ENCODE peak calls at places on chromosomes 11 and 22, in four cellular contexts. J is endothelial cell of umbilical vein, Z is K562, X is uterus. N is an unnamed sample.

GRCh38 chr22:44384981-44385610 is 72.3 kb upstream of the SHISAL1 start:
- DNase-seq in J (no peak), Z (no peak), X (no peak), N (no peak)

GRCh38 chr11:111735262-111736116 is 30.7 kb downstream of the PPP2R1B start:
- DNase-seq in J (peak; percentile 98), Z (no peak), X (peak; percentile 90), N (no peak)

GRCh38 chr11:129951201-129951882 is 51.3 kb downstream of the PRDM10 start:
- DNase-seq in J (no peak), Z (no peak), X (no peak), N (no peak)

GRCh38 chr11:8067567-8067928 is 13.5 kb upstream of the TUB start:
- DNase-seq in J (no peak), Z (no peak), X (peak; percentile 14), N (no peak)

GRCh38 chr22:37806409-37807338 is 1.1 kb upstream of the GCAT start:
- DNase-seq in J (peak; percentile 44), Z (no peak), X (peak; percentile 49), N (no peak)

GRCh38 chr11:131979364-131979763 is 608.9 kb downstream of the NTM start:
- DNase-seq in J (no peak), Z (no peak), X (no peak), N (no peak)

GRCh38 chr11:40273192-40273732 is 1186.2 kb downstream of the LRRC4C start:
- DNase-seq in J (no peak), Z (no peak), X (no peak), N (no peak)

GRCh38 chr11:47611240-47611863 is 17.1 kb upstream of the C1QTNF4 start:
- DNase-seq in J (no peak), Z (no peak), X (no peak), N (no peak)

GRCh38 chr11:75400110-75400865 is 970 bp downstream of the RPS3 start:
- DNase-seq in J (peak; percentile 54), Z (no peak), X (no peak), N (no peak)

GRCh38 chr11:35419713-35420333 is 465 bp upstream of the SLC1A2 start:
- DNase-seq in J (no peak), Z (no peak), X (no peak), N (no peak)

GRCh38 chr11:122741613-122742012 is 86.1 kb downstream of the UBASH3B start:
- DNase-seq in J (no peak), Z (no peak), X (peak; percentile 63), N (no peak)

GRCh38 chr11:126163074-126163700 is 48.3 kb downstream of the RPUSD4 start:
- DNase-seq in J (no peak), Z (no peak), X (peak; percentile 93), N (no peak)

GRCh38 chr11:59243633-59244032 is 30.9 kb upstream of the MPEG1 start:
- DNase-seq in J (no peak), Z (no peak), X (no peak), N (no peak)

GRCh38 chr11:69002101-69002742 is 10.8 kb downstream of the MRGPRF start:
- DNase-seq in J (no peak), Z (no peak), X (peak; percentile 58), N (peak; percentile 24)

GRCh38 chr22:30208631-30209603 is 37.6 kb downstream of the LIF start:
- DNase-seq in J (peak; percentile 70), Z (peak; percentile 84), X (peak; percentile 87), N (peak; percentile 78)

GRCh38 chr11:100865443-100865842 is 178.4 kb downstream of the ARHGAP42 start:
- DNase-seq in J (no peak), Z (no peak), X (no peak), N (no peak)

GRCh38 chr11:70826541-70826943 is 425.8 kb downstream of the SHANK2 start:
- DNase-seq in J (no peak), Z (no peak), X (no peak), N (no peak)

GRCh38 chr22:49930596-49931412 is 12.4 kb downstream of the CRELD2 start:
- DNase-seq in J (peak; percentile 96), Z (no peak), X (peak; percentile 64), N (peak; percentile 76)

GRCh38 chr22:19143967-19144400 is 467 bp downstream of the ESS2 start:
- DNase-seq in J (no peak), Z (peak; percentile 81), X (no peak), N (no peak)

GRCh38 chr11:6900327-6900999 is 8.2 kb upstream of the OR2D2 start:
- DNase-seq in J (no peak), Z (no peak), X (no peak), N (no peak)

GRCh38 chr11:64090811-64091516 is 55.2 kb downstream of the FLRT1 start:
- DNase-seq in J (no peak), Z (peak; percentile 59), X (no peak), N (peak; percentile 46)

GRCh38 chr22:32859743-32860142 is 58.2 kb downstream of the TIMP3 start:
- DNase-seq in J (no peak), Z (no peak), X (no peak), N (no peak)

GRCh38 chr11:86558841-86559240 is 113.6 kb downstream of the ME3 start:
- DNase-seq in J (no peak), Z (no peak), X (no peak), N (no peak)

GRCh38 chr22:19359554-19360299 is 68.2 kb upstream of the CLTCL1 start:
- DNase-seq in J (no peak), Z (no peak), X (no peak), N (no peak)

GRCh38 chr11:721913-722811 is 16.1 kb downstream of the EPS8L2 start:
- DNase-seq in J (no peak), Z (peak; percentile 52), X (no peak), N (no peak)

GRCh38 chr22:43998865-43999264 is 25.2 kb upstream of the PARVB start:
- DNase-seq in J (no peak), Z (no peak), X (no peak), N (no peak)

GRCh38 chr11:112334381-112334780 is 73.7 kb upstream of the PLET1 start:
- DNase-seq in J (no peak), Z (no peak), X (no peak), N (no peak)

DNA sequence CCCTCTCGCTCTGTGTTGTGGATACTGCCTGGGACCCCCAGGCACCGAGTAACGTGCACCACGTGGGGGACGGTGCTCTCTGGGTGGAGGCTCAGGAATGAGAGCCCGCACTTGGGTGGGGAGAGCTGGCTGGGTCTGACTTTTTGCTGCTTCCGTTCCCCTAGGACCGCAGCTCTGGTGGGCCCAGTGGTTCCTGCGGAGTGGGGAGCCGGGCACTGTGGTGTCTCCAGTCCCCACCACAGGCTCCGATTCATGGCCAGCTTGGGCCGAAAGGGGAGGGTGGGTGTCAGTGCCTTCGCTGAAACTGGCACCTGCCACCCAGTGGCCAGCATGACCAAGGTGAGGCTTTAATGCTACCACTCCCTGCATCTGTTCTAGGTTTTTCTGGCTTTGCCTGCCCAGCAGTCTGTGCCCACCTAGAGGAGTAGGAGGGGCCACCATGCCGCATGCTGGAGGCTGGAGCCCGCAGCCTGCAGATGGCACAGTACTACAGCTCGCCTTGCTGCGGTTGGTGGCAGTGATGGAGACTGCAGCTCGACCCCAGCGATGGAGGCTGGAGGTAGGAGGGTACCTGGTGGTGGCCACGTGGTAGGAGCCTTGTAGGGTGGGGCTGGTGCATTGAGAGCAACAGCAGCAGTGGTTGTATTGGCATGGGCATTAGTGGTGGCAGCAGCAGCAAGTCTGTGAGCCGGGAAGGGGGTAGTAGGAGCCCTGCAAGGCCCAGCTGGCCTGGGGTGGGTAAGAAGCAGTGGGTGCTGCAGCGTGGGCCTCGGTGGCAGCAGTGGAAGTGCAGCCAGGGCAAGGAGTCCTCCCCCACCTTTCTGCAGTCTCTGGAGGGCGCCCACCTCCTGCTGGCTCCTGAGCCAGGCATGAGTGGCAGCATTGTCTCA is 118.8 kb upstream of the VPREB1 start:
- DNase-seq in J (no peak), Z (no peak), X (no peak), N (no peak)
- H3K4me3 ChIP-seq in J (no peak overlapping the region), Z (no peak overlapping the region), X (no peak overlapping the region), N (no peak overlapping the region)

GRCh38 chr22:27264184-27264583 is 537.4 kb downstream of the MN1 start:
- DNase-seq in J (no peak), Z (no peak), X (no peak), N (no peak)
- H3K27me3 ChIP-seq in J (peaks cover 4% of the 10 kb centered on the region), Z (no peaks in the 10 kb centered on the region), X (peaks cover under 1% of the 10 kb centered on the region), N (no peaks in the 10 kb centered on the region)

GRCh38 chr11:107591446-107592236 is 694 bp downstream of the ELMOD1 start:
- DNase-seq in J (peak; percentile 47), Z (no peak), X (no peak), N (no peak)

GRCh38 chr11:107590460-107591097 is 368 bp upstream of the ELMOD1 start:
- DNase-seq in J (no peak), Z (no peak), X (no peak), N (no peak)

GRCh38 chr11:107592813-107593212 is 1.9 kb downstream of the ELMOD1 start:
- DNase-seq in J (no peak), Z (no peak), X (no peak), N (no peak)

GRCh38 chr11:107591098-107591445 is at the start of gene ELMOD1:
- DNase-seq in J (peak; percentile 46), Z (peak; percentile 58), X (no peak), N (peak; percentile 80)

GRCh38 chr11:107592256-107592655 is 1.3 kb downstream of the ELMOD1 start:
- DNase-seq in J (peak; percentile 39), Z (no peak), X (no peak), N (no peak)
- H3K4me3 ChIP-seq in J (peak overlapping the region; percentile 50), Z (no peak overlapping the region), X (no peak overlapping the region), N (no peak overlapping the region)

GRCh38 chr11:120170741-120171261 is 32.9 kb upstream of the TRIM29 start:
- DNase-seq in J (no peak), Z (no peak), X (no peak), N (no peak)

GRCh38 chr11:120168960-120169681 is 31.2 kb upstream of the TRIM29 start:
- DNase-seq in J (peak; percentile 78), Z (peak; percentile 90), X (no peak), N (peak; percentile 79)

GRCh38 chr11:120172054-120172881 is 34.4 kb upstream of the TRIM29 start:
- DNase-seq in J (peak; percentile 39), Z (peak; percentile 73), X (peak; percentile 71), N (peak; percentile 88)

GRCh38 chr11:120168108-120168959 is 30.4 kb upstream of the TRIM29 start:
- DNase-seq in J (no peak), Z (no peak), X (no peak), N (peak; percentile 54)

DNA sequence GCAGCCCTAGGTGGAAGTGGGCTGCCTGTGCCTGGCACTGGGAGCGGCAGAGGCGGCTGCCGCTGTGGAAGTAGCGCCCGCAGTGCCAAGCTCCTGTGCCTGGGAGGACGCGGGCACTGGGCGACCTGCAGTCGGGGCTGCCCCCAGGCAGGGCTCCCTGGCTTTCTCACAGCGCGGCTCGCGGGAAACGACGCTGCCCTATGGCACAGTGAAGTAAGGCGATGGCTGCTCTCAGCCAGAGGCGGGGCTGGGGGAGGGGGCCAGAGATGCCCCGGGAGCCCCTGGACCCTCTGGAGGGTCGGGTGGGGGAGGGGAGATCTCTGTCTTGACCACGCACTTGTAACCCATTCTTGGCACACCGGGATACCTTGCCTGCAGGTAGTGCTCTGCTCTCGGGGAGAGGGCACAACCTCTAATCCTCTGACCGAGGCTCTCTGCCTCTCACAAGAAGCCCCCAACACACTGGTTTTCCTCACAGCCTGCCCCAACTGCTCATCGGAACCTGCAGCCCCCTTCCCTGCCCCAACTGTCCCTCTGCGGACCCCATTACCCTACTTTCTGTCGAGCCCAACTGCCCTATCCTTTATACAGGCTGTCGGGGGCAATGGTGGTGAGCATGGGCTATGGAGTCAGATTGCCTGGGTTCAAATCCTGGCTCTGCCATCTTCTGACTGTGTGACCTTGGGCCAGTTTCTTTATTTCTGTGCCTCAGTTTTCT is 32.2 kb upstream of the TRIM29 start:
- DNase-seq in J (no peak), Z (no peak), X (no peak), N (peak; percentile 38)
- H3K27me3 ChIP-seq in J (peaks cover 29% of the 10 kb centered on the region), Z (peaks cover 70% of the 10 kb centered on the region), X (no peaks in the 10 kb centered on the region), N (no peaks in the 10 kb centered on the region)

GRCh38 chr22:39457546-39458442 is 982 bp downstream of the MGAT3 start:
- DNase-seq in J (no peak), Z (peak; percentile 69), X (no peak), N (no peak)
- H3K4me3 ChIP-seq in J (no peak overlapping the region), Z (peak overlapping the region; percentile 59), X (peak overlapping the region; percentile 52), N (no peak overlapping the region)

N was measured in Caco-2.